ENCODE peak calls at places on chromosomes 7 and 10, in six cellular contexts. Y, R, D, I, E and C are unnamed samples.

GRCh38 chr10:29057712-29058426 is 231.0 kb upstream of the LYZL1 start:
- DNase-seq in Y (no peak), R (peak), D (no peak), I (peak), E (no peak), C (peak)

GRCh38 chr10:117532451-117533107 is 10.0 kb upstream of the EMX2 start:
- DNase-seq in Y (peak), R (no peak), D (no peak), I (no peak), E (no peak), C (peak)

GRCh38 chr10:105797234-105797890 is 1156.3 kb downstream of the SORCS3 start:
- DNase-seq in Y (no peak), R (no peak), D (no peak), I (peak), E (no peak), C (no peak)

GRCh38 chr7:31249671-31250070 is 90.9 kb downstream of the NEUROD6 start:
- DNase-seq in Y (peak), R (no peak), D (no peak), I (no peak), E (no peak), C (no peak)

GRCh38 chr10:46053534-46054434 is 7.7 kb upstream of the MSMB start:
- DNase-seq in Y (no peak), R (no peak), D (no peak), I (no peak), E (no peak), C (no peak)

GRCh38 chr7:82230826-82231581 is 212.6 kb downstream of the CACNA2D1 start:
- DNase-seq in Y (no peak), R (no peak), D (no peak), I (no peak), E (no peak), C (no peak)

GRCh38 chr7:98955992-98956391 is 77.7 kb downstream of the TRRAP start:
- DNase-seq in Y (no peak), R (no peak), D (no peak), I (no peak), E (no peak), C (no peak)

GRCh38 chr10:73873843-73874215 is 526 bp downstream of the CAMK2G start:
- DNase-seq in Y (no peak), R (no peak), D (no peak), I (no peak), E (no peak), C (peak)

GRCh38 chr7:46750321-46750865 is 829.3 kb upstream of the IGFBP3 start:
- DNase-seq in Y (no peak), R (no peak), D (no peak), I (no peak), E (no peak), C (no peak)

GRCh38 chr7:45088821-45089313 is at the start of gene NACAD:
- DNase-seq in Y (no peak), R (no peak), D (peak), I (peak), E (peak), C (peak)

GRCh38 chr10:95741807-95742528 is 14.0 kb upstream of the ENTPD1 start:
- DNase-seq in Y (no peak), R (no peak), D (no peak), I (no peak), E (no peak), C (no peak)

GRCh38 chr7:21426286-21426957 is 1.5 kb upstream of the SP4 start:
- DNase-seq in Y (peak), R (no peak), D (no peak), I (peak), E (no peak), C (no peak)

GRCh38 chr10:30580241-30580640 is 49.3 kb downstream of the LYZL2 start:
- DNase-seq in Y (no peak), R (no peak), D (no peak), I (no peak), E (no peak), C (no peak)

GRCh38 chr7:37390149-37390548 is 58.5 kb downstream of the ELMO1 start:
- DNase-seq in Y (peak), R (no peak), D (no peak), I (no peak), E (no peak), C (no peak)

GRCh38 chr10:32388258-32389027 is 41.5 kb upstream of the EPC1 start:
- DNase-seq in Y (no peak), R (no peak), D (no peak), I (no peak), E (no peak), C (no peak)

GRCh38 chr7:107712025-107712424 is 31.9 kb upstream of the CBLL1 start:
- DNase-seq in Y (no peak), R (no peak), D (no peak), I (no peak), E (no peak), C (no peak)

GRCh38 chr7:123494193-123494796 is 40.1 kb downstream of the IQUB start:
- DNase-seq in Y (no peak), R (peak), D (no peak), I (peak), E (no peak), C (peak)

GRCh38 chr10:113099431-113100298 is 149.6 kb downstream of the TCF7L2 start:
- DNase-seq in Y (peak), R (peak), D (no peak), I (peak), E (no peak), C (peak)

GRCh38 chr7:87411186-87411585 is 64.3 kb downstream of the ABCB4 start:
- DNase-seq in Y (no peak), R (no peak), D (no peak), I (peak), E (no peak), C (peak)

GRCh38 chr10:63671317-63671937 is 150.2 kb downstream of the REEP3 start:
- DNase-seq in Y (no peak), R (no peak), D (no peak), I (peak), E (no peak), C (peak)

GRCh38 chr10:98621630-98622029 is 174.9 kb upstream of the HPS1 start:
- DNase-seq in Y (peak), R (no peak), D (no peak), I (no peak), E (no peak), C (no peak)

GRCh38 chr7:152704796-152705384 is 28.9 kb upstream of the XRCC2 start:
- DNase-seq in Y (no peak), R (no peak), D (no peak), I (no peak), E (no peak), C (no peak)

GRCh38 chr7:116836911-116837310 is 25.5 kb upstream of the CAPZA2 start:
- DNase-seq in Y (no peak), R (peak), D (no peak), I (no peak), E (no peak), C (no peak)

GRCh38 chr7:142870575-142871259 is 14.8 kb downstream of the TRPV6 start:
- DNase-seq in Y (peak), R (no peak), D (no peak), I (no peak), E (peak), C (no peak)

GRCh38 chr10:29409241-29410051 is 120.6 kb downstream of the LYZL1 start:
- DNase-seq in Y (no peak), R (peak), D (peak), I (peak), E (peak), C (peak)

GRCh38 chr10:43231523-43232078 is 35.3 kb downstream of the RASGEF1A start:
- DNase-seq in Y (peak), R (no peak), D (no peak), I (no peak), E (peak), C (no peak)

GRCh38 chr10:113021268-113022028 is 71.4 kb downstream of the TCF7L2 start:
- DNase-seq in Y (no peak), R (no peak), D (no peak), I (no peak), E (no peak), C (no peak)

GRCh38 chr7:7851381-7851780 is 117.2 kb upstream of the GLCCI1 start:
- DNase-seq in Y (no peak), R (peak), D (no peak), I (no peak), E (no peak), C (no peak)

GRCh38 chr7:68573271-68574000 is 1024.8 kb upstream of the AUTS2 start:
- DNase-seq in Y (no peak), R (no peak), D (no peak), I (no peak), E (no peak), C (no peak)

GRCh38 chr7:67738145-67738544 is 741.5 kb downstream of the TYW1 start:
- DNase-seq in Y (no peak), R (no peak), D (no peak), I (no peak), E (no peak), C (no peak)

GRCh38 chr10:78851652-78852051 is 217.1 kb upstream of the ZMIZ1 start:
- DNase-seq in Y (no peak), R (no peak), D (no peak), I (peak), E (no peak), C (peak)

GRCh38 chr7:53094191-53094590 is 58.8 kb downstream of the POM121L12 start:
- DNase-seq in Y (no peak), R (no peak), D (no peak), I (no peak), E (no peak), C (no peak)